ENCODE peak calls at places on chromosomes 6 and 20, in eight cellular contexts. One of them, this sample, is unnamed.
A peak's percentile ranks its signal among the peaks of the same experiment; 100 is the strongest.

GRCh38 chr20:33176101-33176500 is 8.1 kb downstream of the BPIFA2 start:
- DNase-seq in BE2C: no peak
- DNase-seq in OCI-LY7: no peak
- DNase-seq in pancreas: no peak
- DNase-seq in HCT116: no peak
- DNase-seq in cardiac muscle cell: no peak
- DNase-seq in ovary: no peak
- DNase-seq in AG04450: no peak
- DNase-seq in this sample: no peak

GRCh38 chr6:71187136-71187535 is 101.5 kb upstream of the OGFRL1 start:
- DNase-seq in BE2C: no peak
- DNase-seq in OCI-LY7: no peak
- DNase-seq in pancreas: no peak
- DNase-seq in HCT116: no peak
- DNase-seq in cardiac muscle cell: no peak
- DNase-seq in ovary: no peak
- DNase-seq in AG04450: no peak
- DNase-seq in this sample: no peak

GRCh38 chr6:20217476-20217855 is 5.2 kb upstream of the MBOAT1 start:
- DNase-seq in BE2C: no peak
- DNase-seq in OCI-LY7: no peak
- DNase-seq in pancreas: no peak
- DNase-seq in HCT116: no peak
- DNase-seq in cardiac muscle cell: peak; percentile 49
- DNase-seq in ovary: no peak
- DNase-seq in AG04450: no peak
- DNase-seq in this sample: no peak

GRCh38 chr6:45586216-45587171 is 208.8 kb upstream of the SUPT3H start:
- DNase-seq in BE2C: no peak
- DNase-seq in OCI-LY7: peak; percentile 9
- DNase-seq in pancreas: no peak
- DNase-seq in HCT116: no peak
- DNase-seq in cardiac muscle cell: no peak
- DNase-seq in ovary: no peak
- DNase-seq in AG04450: no peak
- DNase-seq in this sample: no peak

GRCh38 chr6:155837474-155837873 is 381.8 kb upstream of the NOX3 start:
- DNase-seq in BE2C: no peak
- DNase-seq in OCI-LY7: no peak
- DNase-seq in pancreas: no peak
- DNase-seq in HCT116: no peak
- DNase-seq in cardiac muscle cell: no peak
- DNase-seq in ovary: no peak
- DNase-seq in AG04450: no peak
- DNase-seq in this sample: no peak

GRCh38 chr6:125048274-125048673 is 86.0 kb downstream of the RNF217 start:
- DNase-seq in BE2C: no peak
- DNase-seq in OCI-LY7: no peak
- DNase-seq in pancreas: no peak
- DNase-seq in HCT116: no peak
- DNase-seq in cardiac muscle cell: no peak
- DNase-seq in ovary: no peak
- DNase-seq in AG04450: no peak
- DNase-seq in this sample: no peak

GRCh38 chr6:136783495-136784270 is 8.6 kb downstream of the MAP3K5 start:
- DNase-seq in BE2C: no peak
- DNase-seq in OCI-LY7: peak; percentile 84
- DNase-seq in pancreas: no peak
- DNase-seq in HCT116: no peak
- DNase-seq in cardiac muscle cell: no peak
- DNase-seq in ovary: no peak
- DNase-seq in AG04450: no peak
- DNase-seq in this sample: peak; percentile 68

GRCh38 chr6:11007715-11008608 is 36.1 kb downstream of the ELOVL2 start:
- DNase-seq in BE2C: no peak
- DNase-seq in OCI-LY7: no peak
- DNase-seq in pancreas: no peak
- DNase-seq in HCT116: peak; percentile 26
- DNase-seq in cardiac muscle cell: no peak
- DNase-seq in ovary: no peak
- DNase-seq in AG04450: no peak
- DNase-seq in this sample: no peak

GRCh38 chr6:26576929-26577719 is 19.6 kb upstream of the ABT1 start:
- DNase-seq in BE2C: peak; percentile 77
- DNase-seq in OCI-LY7: no peak
- DNase-seq in pancreas: no peak
- DNase-seq in HCT116: peak; percentile 84
- DNase-seq in cardiac muscle cell: no peak
- DNase-seq in ovary: peak; percentile 68
- DNase-seq in AG04450: no peak
- DNase-seq in this sample: no peak

GRCh38 chr6:120774275-120774674 is 560.0 kb downstream of the TBC1D32 start:
- DNase-seq in BE2C: no peak
- DNase-seq in OCI-LY7: no peak
- DNase-seq in pancreas: no peak
- DNase-seq in HCT116: peak; percentile 62
- DNase-seq in cardiac muscle cell: no peak
- DNase-seq in ovary: no peak
- DNase-seq in AG04450: no peak
- DNase-seq in this sample: no peak

GRCh38 chr6:169799474-169799926 is 48.1 kb downstream of the ERMARD start:
- DNase-seq in BE2C: no peak
- DNase-seq in OCI-LY7: no peak
- DNase-seq in pancreas: peak; percentile 8
- DNase-seq in HCT116: no peak
- DNase-seq in cardiac muscle cell: no peak
- DNase-seq in ovary: no peak
- DNase-seq in AG04450: no peak
- DNase-seq in this sample: no peak

GRCh38 chr6:6631526-6632276 is 43.2 kb downstream of the LY86 start:
- DNase-seq in BE2C: peak; percentile 58
- DNase-seq in OCI-LY7: no peak
- DNase-seq in pancreas: no peak
- DNase-seq in HCT116: no peak
- DNase-seq in cardiac muscle cell: no peak
- DNase-seq in ovary: no peak
- DNase-seq in AG04450: no peak
- DNase-seq in this sample: no peak

GRCh38 chr6:129686941-129687627 is 22.9 kb downstream of the ARHGAP18 start:
- DNase-seq in BE2C: no peak
- DNase-seq in OCI-LY7: peak; percentile 54
- DNase-seq in pancreas: no peak
- DNase-seq in HCT116: no peak
- DNase-seq in cardiac muscle cell: no peak
- DNase-seq in ovary: no peak
- DNase-seq in AG04450: no peak
- DNase-seq in this sample: no peak

GRCh38 chr20:45408646-45409213 is 641 bp downstream of the DBNDD2 start:
- DNase-seq in BE2C: no peak
- DNase-seq in OCI-LY7: peak; percentile 27
- DNase-seq in pancreas: no peak
- DNase-seq in HCT116: no peak
- DNase-seq in cardiac muscle cell: no peak
- DNase-seq in ovary: no peak
- DNase-seq in AG04450: no peak
- DNase-seq in this sample: peak; percentile 44

GRCh38 chr6:135647521-135647920 is 150.0 kb upstream of the AHI1 start:
- DNase-seq in BE2C: no peak
- DNase-seq in OCI-LY7: no peak
- DNase-seq in pancreas: no peak
- DNase-seq in HCT116: no peak
- DNase-seq in cardiac muscle cell: no peak
- DNase-seq in ovary: no peak
- DNase-seq in AG04450: no peak
- DNase-seq in this sample: no peak

GRCh38 chr6:16800942-16801341 is 39.7 kb upstream of the ATXN1 start:
- DNase-seq in BE2C: no peak
- DNase-seq in OCI-LY7: no peak
- DNase-seq in pancreas: no peak
- DNase-seq in HCT116: no peak
- DNase-seq in cardiac muscle cell: peak; percentile 24
- DNase-seq in ovary: no peak
- DNase-seq in AG04450: no peak
- DNase-seq in this sample: no peak

GRCh38 chr6:45477278-45477677 is 99.5 kb upstream of the SUPT3H start:
- DNase-seq in BE2C: no peak
- DNase-seq in OCI-LY7: no peak
- DNase-seq in pancreas: no peak
- DNase-seq in HCT116: no peak
- DNase-seq in cardiac muscle cell: no peak
- DNase-seq in ovary: no peak
- DNase-seq in AG04450: no peak
- DNase-seq in this sample: no peak

GRCh38 chr6:43193929-43194328 is 11.9 kb downstream of the CUL9 start:
- DNase-seq in BE2C: no peak
- DNase-seq in OCI-LY7: no peak
- DNase-seq in pancreas: no peak
- DNase-seq in HCT116: no peak
- DNase-seq in cardiac muscle cell: no peak
- DNase-seq in ovary: peak; percentile 1
- DNase-seq in AG04450: no peak
- DNase-seq in this sample: no peak

GRCh38 chr6:166938704-166939103 is 17.6 kb downstream of the RNASET2 start:
- DNase-seq in BE2C: no peak
- DNase-seq in OCI-LY7: no peak
- DNase-seq in pancreas: no peak
- DNase-seq in HCT116: no peak
- DNase-seq in cardiac muscle cell: no peak
- DNase-seq in ovary: no peak
- DNase-seq in AG04450: no peak
- DNase-seq in this sample: no peak

GRCh38 chr6:148671085-148671484 is 75.7 kb upstream of the UST start:
- DNase-seq in BE2C: no peak
- DNase-seq in OCI-LY7: no peak
- DNase-seq in pancreas: no peak
- DNase-seq in HCT116: no peak
- DNase-seq in cardiac muscle cell: no peak
- DNase-seq in ovary: no peak
- DNase-seq in AG04450: no peak
- DNase-seq in this sample: no peak
- H3K9me3 ChIP-seq in BE2C: no peaks in the 10 kb centered on the region
- H3K9me3 ChIP-seq in OCI-LY7: peaks cover 36% of the 10 kb centered on the region
- H3K9me3 ChIP-seq in pancreas: no peaks in the 10 kb centered on the region
- H3K9me3 ChIP-seq in HCT116: peaks cover 11% of the 10 kb centered on the region
- H3K9me3 ChIP-seq in cardiac muscle cell: no peaks in the 10 kb centered on the region
- H3K9me3 ChIP-seq in ovary: peaks cover 5% of the 10 kb centered on the region
- H3K9me3 ChIP-seq in AG04450: peaks cover 15% of the 10 kb centered on the region
- H3K9me3 ChIP-seq in this sample: peaks cover 42% of the 10 kb centered on the region

GRCh38 chr20:41355598-41356203 is 10.9 kb downstream of the EMILIN3 start:
- DNase-seq in BE2C: no peak
- DNase-seq in OCI-LY7: no peak
- DNase-seq in pancreas: no peak
- DNase-seq in HCT116: no peak
- DNase-seq in cardiac muscle cell: no peak
- DNase-seq in ovary: no peak
- DNase-seq in AG04450: no peak
- DNase-seq in this sample: no peak

GRCh38 chr20:41356951-41357350 is 9.7 kb downstream of the EMILIN3 start:
- DNase-seq in BE2C: no peak
- DNase-seq in OCI-LY7: no peak
- DNase-seq in pancreas: no peak
- DNase-seq in HCT116: no peak
- DNase-seq in cardiac muscle cell: no peak
- DNase-seq in ovary: no peak
- DNase-seq in AG04450: no peak
- DNase-seq in this sample: no peak

GRCh38 chr20:41358230-41358629 is 8.4 kb downstream of the EMILIN3 start:
- DNase-seq in BE2C: no peak
- DNase-seq in OCI-LY7: no peak
- DNase-seq in pancreas: no peak
- DNase-seq in HCT116: no peak
- DNase-seq in cardiac muscle cell: no peak
- DNase-seq in ovary: no peak
- DNase-seq in AG04450: no peak
- DNase-seq in this sample: no peak

GRCh38 chr20:41358717-41359116 is 7.9 kb downstream of the EMILIN3 start:
- DNase-seq in BE2C: no peak
- DNase-seq in OCI-LY7: no peak
- DNase-seq in pancreas: no peak
- DNase-seq in HCT116: no peak
- DNase-seq in cardiac muscle cell: no peak
- DNase-seq in ovary: no peak
- DNase-seq in AG04450: no peak
- DNase-seq in this sample: no peak

DNA sequence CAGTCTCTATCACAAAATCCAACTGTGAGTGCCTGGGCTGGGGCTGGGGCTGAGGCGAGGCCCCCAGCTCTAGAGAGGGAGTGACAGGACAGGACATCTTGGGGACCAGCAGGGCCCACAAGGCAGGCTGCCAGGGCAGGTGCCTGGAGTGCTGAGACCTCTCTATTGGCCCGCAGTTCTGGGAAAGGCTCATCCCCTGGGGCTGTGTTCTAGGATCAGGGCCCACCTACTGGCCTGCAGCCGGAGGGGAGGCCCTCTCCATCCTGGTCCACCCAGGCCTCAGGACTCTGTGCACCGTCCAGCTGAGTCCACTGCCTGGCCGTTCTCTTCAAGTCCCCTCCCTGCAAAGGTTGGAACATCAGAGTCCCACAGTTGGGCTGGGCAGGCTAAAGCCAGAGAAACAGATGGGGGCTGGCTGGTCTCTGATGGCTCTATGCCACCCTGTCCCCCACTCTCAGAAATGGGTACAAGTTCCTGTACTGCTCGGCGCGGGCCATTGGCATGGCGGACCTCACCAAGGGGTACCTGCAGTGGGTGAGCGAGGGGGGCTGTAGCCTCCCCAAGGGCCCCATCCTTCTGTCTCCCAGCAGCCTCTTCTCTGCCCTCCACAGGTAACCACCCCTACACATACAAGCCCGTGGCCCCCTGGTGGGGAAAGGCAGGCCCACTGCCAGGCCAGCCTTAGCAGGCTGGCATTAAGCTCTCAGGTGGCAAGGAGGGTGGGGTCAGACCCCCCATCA is 9.0 kb downstream of the EMILIN3 start:
- DNase-seq in BE2C: no peak
- DNase-seq in OCI-LY7: peak; percentile 19
- DNase-seq in pancreas: no peak
- DNase-seq in HCT116: no peak
- DNase-seq in cardiac muscle cell: no peak
- DNase-seq in ovary: no peak
- DNase-seq in AG04450: no peak
- DNase-seq in this sample: no peak
- TF ChIP-seq CTCF in BE2C: peak; percentile 26
- TF ChIP-seq CTCF in OCI-LY7: no peak
- TF ChIP-seq CTCF in pancreas: no peak
- TF ChIP-seq CTCF in HCT116: peak; percentile 25
- TF ChIP-seq CTCF in cardiac muscle cell: no peak
- TF ChIP-seq CTCF in ovary: no peak
- TF ChIP-seq CTCF in AG04450: no peak
- TF ChIP-seq CTCF in this sample: no peak

GRCh38 chr20:59645316-59645715 is 41.0 kb downstream of the PHACTR3 start:
- DNase-seq in BE2C: no peak
- DNase-seq in OCI-LY7: no peak
- DNase-seq in pancreas: no peak
- DNase-seq in HCT116: no peak
- DNase-seq in cardiac muscle cell: no peak
- DNase-seq in ovary: no peak
- DNase-seq in AG04450: no peak
- DNase-seq in this sample: no peak
- H3K9me3 ChIP-seq in BE2C: no peaks in the 10 kb centered on the region
- H3K9me3 ChIP-seq in OCI-LY7: no peaks in the 10 kb centered on the region
- H3K9me3 ChIP-seq in pancreas: no peaks in the 10 kb centered on the region
- H3K9me3 ChIP-seq in HCT116: no peaks in the 10 kb centered on the region
- H3K9me3 ChIP-seq in cardiac muscle cell: no peaks in the 10 kb centered on the region
- H3K9me3 ChIP-seq in ovary: no peaks in the 10 kb centered on the region
- H3K9me3 ChIP-seq in AG04450: peaks cover 13% of the 10 kb centered on the region
- H3K9me3 ChIP-seq in this sample: no peaks in the 10 kb centered on the region

GRCh38 chr6:163554663-163555062 is 140.1 kb downstream of the QKI start:
- DNase-seq in BE2C: peak; percentile 63
- DNase-seq in OCI-LY7: peak; percentile 25
- DNase-seq in pancreas: peak; percentile 42
- DNase-seq in HCT116: no peak
- DNase-seq in cardiac muscle cell: peak; percentile 51
- DNase-seq in ovary: no peak
- DNase-seq in AG04450: no peak
- DNase-seq in this sample: peak; percentile 53
- TF ChIP-seq CTCF in BE2C: peak; percentile 82
- TF ChIP-seq CTCF in OCI-LY7: peak; percentile 77
- TF ChIP-seq CTCF in pancreas: peak; percentile 17
- TF ChIP-seq CTCF in HCT116: peak; percentile 52
- TF ChIP-seq CTCF in cardiac muscle cell: peak; percentile 67
- TF ChIP-seq CTCF in ovary: peak; percentile 12
- TF ChIP-seq CTCF in AG04450: peak; percentile 60
- TF ChIP-seq CTCF in this sample: no peak